ENCODE peak calls at places on chromosomes 4 and X, in seven cellular contexts. K is H9, I is mesenchymal stem cell, A is IMR-90, J is neuronal stem cell, D is trophoblast cell, Y is H1. R is an unnamed sample. For H3K4me1, the result is how much of the 10 kb centered on the place peaks cover.

GRCh38 chrX:23784487-23785301 is 1.7 kb downstream of the SAT1 start:
- DNase-seq in A (peak), Y (no peak), D (no peak), J (no peak), K (no peak), I (peak), R (no peak)

GRCh38 chr4:24279492-24279891 is 304.9 kb downstream of the DHX15 start:
- DNase-seq in A (no peak), K (no peak), D (no peak), I (no peak), Y (no peak), J (no peak), R (no peak)

GRCh38 chr4:8690811-8691775 is 98.5 kb downstream of the CPZ start:
- DNase-seq in Y (no peak), I (no peak), K (peak), J (no peak), A (no peak), D (no peak), R (no peak)

GRCh38 chr4:149605601-149606378 is 209.9 kb downstream of the IQCM start:
- DNase-seq in Y (no peak), J (no peak), D (no peak), A (peak), K (no peak), I (peak), R (peak)

GRCh38 chr4:64774626-64775025 is 365.4 kb upstream of the TECRL start:
- DNase-seq in I (peak), A (no peak), J (no peak), D (no peak), K (no peak), Y (no peak), R (no peak)

GRCh38 chr4:13611283-13611842 is 16.2 kb downstream of the BOD1L1 start:
- DNase-seq in I (peak), K (no peak), J (no peak), Y (no peak), A (peak), D (no peak), R (no peak)

GRCh38 chr4:121633642-121634041 is 63.1 kb downstream of the ANXA5 start:
- DNase-seq in I (no peak), A (no peak), J (no peak), D (peak), Y (no peak), K (no peak), R (peak)

GRCh38 chr4:120005527-120005926 is 61.1 kb downstream of the MAD2L1 start:
- DNase-seq in Y (no peak), I (no peak), A (no peak), J (no peak), D (no peak), K (peak), R (peak)

GRCh38 chr4:57231781-57232180 is 121.6 kb upstream of the IGFBP7 start:
- DNase-seq in I (peak), K (no peak), A (no peak), J (no peak), Y (no peak), D (no peak), R (no peak)

GRCh38 chr4:825063-825968 is 613 bp downstream of the CPLX1 start:
- DNase-seq in J (peak), Y (no peak), I (peak), A (no peak), D (no peak), K (no peak), R (no peak)

GRCh38 chrX:70168238-70169188 is 8.8 kb upstream of the DGAT2L6 start:
- DNase-seq in K (peak), I (peak), Y (peak), J (no peak), A (peak), D (peak), R (peak)

GRCh38 chr4:7830747-7831146 is 108.9 kb downstream of the AFAP1 start:
- DNase-seq in Y (no peak), K (no peak), A (no peak), I (no peak), D (no peak), J (no peak), R (no peak)

GRCh38 chrX:11190745-11191510 is 79.8 kb downstream of the HCCS start:
- DNase-seq in I (no peak), Y (no peak), J (no peak), D (no peak), A (no peak), K (no peak), R (no peak)

GRCh38 chr4:38904090-38904666 is 36.6 kb downstream of the FAM114A1 start:
- DNase-seq in A (no peak), I (no peak), K (no peak), D (no peak), J (no peak), Y (no peak), R (no peak)

GRCh38 chr4:161254375-161254774 is 909.4 kb downstream of the FSTL5 start:
- DNase-seq in Y (no peak), D (no peak), I (no peak), K (no peak), A (no peak), J (no peak), R (peak)

GRCh38 chr4:182192511-182193181 is 50.6 kb upstream of the TENM3 start:
- DNase-seq in A (peak), I (no peak), D (peak), K (no peak), Y (no peak), J (no peak), R (no peak)

GRCh38 chrX:106168107-106168506 is at the start of gene PWWP3B:
- DNase-seq in D (peak), K (peak), A (no peak), J (peak), I (peak), Y (peak), R (peak)

GRCh38 chr4:113657834-113658233 is 103.7 kb downstream of the CAMK2D start:
- DNase-seq in I (no peak), K (no peak), D (no peak), A (peak), Y (no peak), J (no peak), R (no peak)

GRCh38 chr4:7892212-7893019 is 47.2 kb downstream of the AFAP1 start:
- DNase-seq in D (no peak), A (peak), K (no peak), Y (no peak), I (peak), J (no peak), R (peak)

GRCh38 chr4:151233600-151233999 is 43.4 kb upstream of the PRSS48 start:
- DNase-seq in I (no peak), J (no peak), D (no peak), Y (no peak), A (no peak), K (no peak), R (no peak)

GRCh38 chrX:56788717-56789122 is 59.7 kb downstream of the NBDY start:
- DNase-seq in Y (no peak), A (peak), D (no peak), J (no peak), I (no peak), K (no peak), R (no peak)

GRCh38 chr4:4862665-4863482 is 3.4 kb downstream of the MSX1 start:
- DNase-seq in K (no peak), D (no peak), J (no peak), A (no peak), I (no peak), Y (no peak), R (peak)

GRCh38 chr4:24416293-24416692 is 168.1 kb downstream of the DHX15 start:
- DNase-seq in D (no peak), J (no peak), K (no peak), Y (no peak), A (no peak), I (no peak), R (peak)

GRCh38 chr4:6410664-6411063 is 61.8 kb downstream of the PPP2R2C start:
- DNase-seq in Y (no peak), I (no peak), A (no peak), K (no peak), D (no peak), J (no peak), R (no peak)

GRCh38 chr4:183541081-183542045 is 36.5 kb downstream of the ING2 start:
- DNase-seq in D (no peak), J (peak), K (peak), I (peak), A (peak), Y (peak), R (peak)

DNA sequence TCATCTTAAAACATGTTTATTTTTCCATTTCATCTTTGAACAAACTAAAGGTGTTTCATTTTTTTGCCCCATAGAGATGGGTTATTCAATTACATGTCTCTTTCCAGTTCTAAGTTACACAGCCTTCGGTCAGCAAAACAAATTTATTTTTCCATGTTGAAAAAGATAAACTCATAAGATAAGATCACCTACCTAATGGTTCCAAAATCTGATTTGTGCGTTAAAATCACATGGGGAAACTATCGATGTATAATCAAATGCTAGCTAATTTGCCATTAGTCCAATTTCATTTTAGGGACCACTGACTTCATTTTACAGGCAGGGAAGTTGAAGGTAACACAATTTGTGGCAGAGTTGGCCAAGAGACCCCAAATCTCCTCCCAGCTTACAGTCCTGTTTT is 67.2 kb upstream of the ACSL1 start:
- DNase-seq in Y (no peak), K (no peak), A (no peak), D (no peak), I (no peak), J (no peak), R (no peak)
- H3K4me1 ChIP-seq in Y (under half), K (under half), A (under half), D (under half), I (under half), J (under half), R (under half)

GRCh38 chrX:86215260-86215659 is 67.0 kb downstream of the DACH2 start:
- DNase-seq in I (no peak), Y (no peak), D (no peak), K (no peak), A (no peak), J (no peak), R (no peak)
- H2BK120ac ChIP-seq in I (no peak), Y (no peak), D (no peak), K (no peak), A (no peak), J (no peak), R (no peak)

GRCh38 chr4:144185086-144185485 is 44.6 kb upstream of the GYPA start:
- DNase-seq in A (no peak), D (no peak), Y (no peak), J (no peak), I (no peak), K (no peak), R (no peak)

GRCh38 chr4:144181386-144181785 is 40.9 kb upstream of the GYPA start:
- DNase-seq in A (no peak), K (no peak), J (no peak), D (no peak), I (no peak), Y (no peak), R (no peak)

GRCh38 chr4:144178414-144178813 is 37.9 kb upstream of the GYPA start:
- DNase-seq in K (no peak), J (no peak), Y (no peak), D (no peak), A (no peak), I (no peak), R (peak)

GRCh38 chr4:144179152-144179739 is 38.7 kb upstream of the GYPA start:
- DNase-seq in I (no peak), D (peak), Y (no peak), J (no peak), K (no peak), A (no peak), R (peak)

DNA sequence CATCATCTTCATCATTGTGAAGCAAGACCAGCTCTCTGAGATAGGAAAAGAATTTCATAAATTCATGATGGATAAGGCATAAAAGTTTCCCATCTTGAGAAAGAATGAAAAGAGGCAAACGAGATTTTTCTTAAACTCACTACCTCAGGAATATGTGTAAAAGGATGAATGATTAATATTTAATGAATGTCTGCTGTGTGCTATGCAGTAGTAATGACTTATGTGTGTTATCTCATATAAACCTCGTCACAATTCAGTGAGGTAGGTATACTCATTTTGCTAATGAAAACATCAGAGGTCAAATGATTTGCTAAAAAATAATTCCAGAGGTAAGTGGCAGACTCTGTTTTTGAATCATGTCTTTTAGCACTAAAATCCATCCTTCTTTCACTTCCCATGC is 42.6 kb upstream of the GYPA start:
- DNase-seq in A (no peak), I (no peak), J (no peak), Y (no peak), D (no peak), K (no peak), R (no peak)
- H3K4me1 ChIP-seq in A (under half), I (under half), J (under half), Y (under half), D (under half), K (under half), R (under half)

DNA sequence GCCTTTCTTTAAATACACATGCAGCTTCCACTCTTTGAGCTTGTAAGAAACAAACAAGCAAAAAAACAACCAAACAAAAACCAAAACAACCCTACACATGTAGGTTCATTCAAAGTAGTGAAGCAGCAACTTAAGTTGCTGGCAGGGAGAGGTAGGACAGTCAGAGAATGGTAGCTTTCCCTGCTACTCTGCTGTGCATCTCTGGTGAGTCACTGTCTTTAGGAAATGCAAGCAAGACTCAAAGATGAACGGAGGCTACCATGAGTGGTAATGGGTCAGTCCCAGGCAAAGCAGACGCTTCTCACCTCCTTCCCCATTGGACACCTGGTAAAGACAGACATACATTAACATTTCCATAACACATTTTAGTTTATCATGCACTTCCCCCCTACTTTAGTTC is 43.2 kb downstream of the PGRMC2 start:
- DNase-seq in A (peak), J (no peak), Y (no peak), I (peak), D (no peak), K (no peak), R (no peak)
- H2BK120ac ChIP-seq in A (peak), J (no peak), Y (no peak), I (no peak), D (no peak), K (no peak), R (no peak)

GRCh38 chr4:138223191-138223910 is 18.8 kb downstream of the SLC7A11 start:
- DNase-seq in K (peak), I (no peak), J (peak), A (no peak), D (no peak), Y (no peak), R (peak)
- H3K4me1 ChIP-seq in K (under half), I (under half), J (under half), A (under half), D (under half), Y (under half), R (under half)

DNA sequence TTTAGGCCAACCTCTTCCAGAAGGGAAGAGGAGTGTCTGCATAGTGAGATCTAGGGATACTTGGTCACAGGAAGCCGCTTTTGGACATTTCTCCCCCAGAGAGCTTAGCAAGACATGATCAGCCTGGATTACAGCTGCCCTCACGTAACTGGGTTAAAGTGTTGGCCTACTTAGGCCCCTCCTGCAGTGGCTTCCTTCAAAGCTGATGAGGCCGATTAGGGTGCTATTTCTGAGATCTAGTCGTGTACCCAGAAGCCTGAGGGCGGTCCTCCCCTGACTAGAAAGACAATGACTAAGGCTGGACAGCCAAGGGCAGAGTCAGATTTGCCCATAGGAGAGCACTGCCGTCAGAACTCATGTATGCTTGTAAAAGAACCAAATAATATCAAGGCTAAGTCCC is 135.0 kb downstream of the AMMECR1 start:
- DNase-seq in K (no peak), J (no peak), D (no peak), Y (no peak), A (no peak), I (no peak), R (no peak)
- H2BK120ac ChIP-seq in K (no peak), J (no peak), D (no peak), Y (no peak), A (no peak), I (no peak), R (no peak)

DNA sequence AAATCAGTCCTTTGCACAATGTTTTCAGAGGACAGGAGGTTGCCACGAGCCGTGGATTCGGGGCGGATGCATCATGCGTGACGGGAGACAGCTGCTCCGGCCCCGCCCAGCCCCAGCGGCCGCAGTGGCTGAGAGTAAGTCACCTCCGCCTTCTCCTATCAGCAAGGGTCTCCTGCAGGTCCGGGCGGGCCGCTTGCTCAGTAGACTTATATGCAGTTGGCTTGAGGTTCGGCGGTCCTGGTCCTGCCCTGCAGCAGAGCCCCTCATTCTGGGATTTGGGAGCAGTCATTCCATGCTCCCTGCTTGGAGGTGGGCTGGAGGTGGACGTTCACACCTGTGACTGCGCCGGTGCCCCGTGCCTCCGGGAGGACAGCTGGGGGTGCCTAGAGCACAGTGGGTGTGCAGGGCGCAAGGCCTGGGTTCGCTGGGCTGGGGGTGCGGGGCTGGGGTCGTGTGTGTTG is 86.3 kb upstream of the ADRA2C start:
- DNase-seq in I (no peak), D (no peak), Y (no peak), A (no peak), K (peak), J (no peak), R (no peak)
- H3K4me1 ChIP-seq in I (under half), D (under half), Y (under half), A (under half), K (under half), J (under half), R (under half)

GRCh38 chr4:164540987-164541386 is 212.9 kb upstream of the SMIM31 start:
- DNase-seq in D (no peak), Y (no peak), I (no peak), A (no peak), J (no peak), K (no peak), R (no peak)

GRCh38 chr4:164538061-164538460 is 215.9 kb upstream of the SMIM31 start:
- DNase-seq in Y (no peak), D (no peak), I (no peak), A (no peak), J (no peak), K (no peak), R (no peak)

GRCh38 chr4:164536829-164537228 is 217.1 kb upstream of the SMIM31 start:
- DNase-seq in K (no peak), J (no peak), Y (no peak), I (peak), D (peak), A (peak), R (peak)

GRCh38 chr4:164542431-164542830 is 211.5 kb upstream of the SMIM31 start:
- DNase-seq in I (no peak), A (no peak), J (no peak), Y (no peak), K (no peak), D (no peak), R (no peak)
- H2BK120ac ChIP-seq in I (no peak), A (no peak), J (no peak), Y (no peak), K (no peak), D (no peak), R (no peak)

R was measured in mesendoderm.